ENCODE peak calls at places on chromosome 7, in four cellular contexts. Q is breast epithelium, Z is left lung, C is cardiac fibroblast. T is an unnamed sample.
A peak's percentile ranks its signal among the peaks of the same experiment; 100 is the strongest.

GRCh38 chr7:149723082-149723767 is 50.2 kb downstream of the ZNF467 start:
- DNase-seq in C (no peak), Q (no peak), Z (no peak), T (no peak)

GRCh38 chr7:6577369-6578113 is at the start of gene ZDHHC4:
- DNase-seq in Q (peak; percentile 53), Z (peak; percentile 90), C (peak; percentile 95), T (peak; percentile 94)

GRCh38 chr7:131897016-131897789 is 340.8 kb upstream of the PODXL start:
- DNase-seq in Q (no peak), Z (peak; percentile 45), C (peak; percentile 52), T (no peak)

GRCh38 chr7:90536449-90536848 is 59.7 kb upstream of the CDK14 start:
- DNase-seq in Z (no peak), C (no peak), Q (no peak), T (no peak)

GRCh38 chr7:3879337-3880054 is 578.4 kb downstream of the SDK1 start:
- DNase-seq in Q (no peak), C (no peak), Z (no peak), T (no peak)

GRCh38 chr7:137695942-137696341 is 150.8 kb downstream of the DGKI start:
- DNase-seq in Z (no peak), C (no peak), Q (no peak), T (no peak)

GRCh38 chr7:156612930-156613329 is 27.6 kb upstream of the RNF32 start:
- DNase-seq in Z (no peak), Q (no peak), C (no peak), T (peak; percentile 33)

GRCh38 chr7:132577206-132578049 is 1.2 kb upstream of the PLXNA4 start:
- DNase-seq in Z (peak; percentile 67), C (peak; percentile 89), Q (no peak), T (no peak)

GRCh38 chr7:113657603-113658002 is 261.2 kb downstream of the PPP1R3A start:
- DNase-seq in Q (no peak), C (no peak), Z (no peak), T (no peak)

GRCh38 chr7:129222064-129222463 is 2.8 kb upstream of the AHCYL2 start:
- DNase-seq in C (peak; percentile 56), Z (no peak), Q (no peak), T (no peak)

GRCh38 chr7:115914951-115915350 is 115.6 kb downstream of the TFEC start:
- DNase-seq in Q (no peak), Z (no peak), C (no peak), T (no peak)

GRCh38 chr7:23235688-23236280 is 10.8 kb upstream of the GPNMB start:
- DNase-seq in Q (peak; percentile 71), Z (no peak), C (peak; percentile 23), T (no peak)

GRCh38 chr7:99380032-99380822 is 5.7 kb downstream of the ARPC1B start:
- DNase-seq in Q (no peak), Z (peak; percentile 76), C (peak; percentile 74), T (peak; percentile 86)

GRCh38 chr7:171364-171904 is 20.9 kb upstream of the FAM20C start:
- DNase-seq in Q (no peak), C (no peak), Z (peak; percentile 26), T (no peak)

GRCh38 chr7:108132551-108133265 is 2.5 kb upstream of the LAMB4 start:
- DNase-seq in Z (no peak), Q (no peak), C (no peak), T (no peak)

GRCh38 chr7:155921804-155922506 is 109.7 kb upstream of the SHH start:
- DNase-seq in Z (peak; percentile 72), C (no peak), Q (peak; percentile 45), T (no peak)

GRCh38 chr7:24725554-24726260 is 31.6 kb downstream of the GSDME start:
- DNase-seq in C (no peak), Z (no peak), Q (peak; percentile 1), T (no peak)

GRCh38 chr7:141979611-141980010 is 6.0 kb upstream of the TAS2R38 start:
- DNase-seq in Z (no peak), C (no peak), Q (no peak), T (no peak)

GRCh38 chr7:151081170-151082101 is 827 bp upstream of the FASTK start:
- DNase-seq in Q (no peak), C (peak; percentile 34), Z (peak; percentile 32), T (no peak)

GRCh38 chr7:157238087-157238486 is 98.7 kb upstream of the DNAJB6 start:
- DNase-seq in Q (no peak), Z (no peak), C (no peak), T (no peak)

GRCh38 chr7:69374036-69374420 is 224.2 kb upstream of the AUTS2 start:
- DNase-seq in Z (no peak), C (peak; percentile 48), Q (no peak), T (no peak)

GRCh38 chr7:73896454-73896853 is 35.5 kb downstream of the TMEM270 start:
- DNase-seq in Z (no peak), C (no peak), Q (no peak), T (no peak)

GRCh38 chr7:116265881-116266280 is 55.5 kb downstream of the TES start:
- DNase-seq in C (no peak), Q (no peak), Z (no peak), T (no peak)

GRCh38 chr7:136923111-136923510 is 54.7 kb downstream of the CHRM2 start:
- DNase-seq in Z (no peak), C (peak; percentile 37), Q (no peak), T (no peak)

GRCh38 chr7:123649956-123650355 is 5.7 kb upstream of the LMOD2 start:
- DNase-seq in Q (no peak), C (peak; percentile 50), Z (no peak), T (no peak)

GRCh38 chr7:220151-220841 is 27.9 kb downstream of the FAM20C start:
- DNase-seq in Z (no peak), C (no peak), Q (no peak), T (no peak)

GRCh38 chr7:151133266-151133985 is 34.1 kb downstream of the GBX1 start:
- DNase-seq in C (no peak), Q (no peak), Z (no peak), T (no peak)

GRCh38 chr7:151867912-151868804 is 8.8 kb downstream of the PRKAG2 start:
- DNase-seq in Q (peak; percentile 34), C (no peak), Z (no peak), T (no peak)

GRCh38 chr7:99791021-99791420 is 7.0 kb upstream of the CYP3A4 start:
- DNase-seq in Z (no peak), Q (no peak), C (no peak), T (no peak)

GRCh38 chr7:16268821-16269768 is 152.2 kb downstream of the CRPPA start:
- DNase-seq in C (peak; percentile 37), Z (no peak), Q (no peak), T (no peak)

GRCh38 chr7:101378808-101379207 is 16.1 kb downstream of the COL26A1 start:
- DNase-seq in Q (peak; percentile 37), C (peak; percentile 40), Z (no peak), T (no peak)

GRCh38 chr7:111089822-111090426 is 1.0 kb upstream of the LRRN3 start:
- DNase-seq in Z (no peak), C (peak; percentile 68), Q (no peak), T (no peak)

DNA sequence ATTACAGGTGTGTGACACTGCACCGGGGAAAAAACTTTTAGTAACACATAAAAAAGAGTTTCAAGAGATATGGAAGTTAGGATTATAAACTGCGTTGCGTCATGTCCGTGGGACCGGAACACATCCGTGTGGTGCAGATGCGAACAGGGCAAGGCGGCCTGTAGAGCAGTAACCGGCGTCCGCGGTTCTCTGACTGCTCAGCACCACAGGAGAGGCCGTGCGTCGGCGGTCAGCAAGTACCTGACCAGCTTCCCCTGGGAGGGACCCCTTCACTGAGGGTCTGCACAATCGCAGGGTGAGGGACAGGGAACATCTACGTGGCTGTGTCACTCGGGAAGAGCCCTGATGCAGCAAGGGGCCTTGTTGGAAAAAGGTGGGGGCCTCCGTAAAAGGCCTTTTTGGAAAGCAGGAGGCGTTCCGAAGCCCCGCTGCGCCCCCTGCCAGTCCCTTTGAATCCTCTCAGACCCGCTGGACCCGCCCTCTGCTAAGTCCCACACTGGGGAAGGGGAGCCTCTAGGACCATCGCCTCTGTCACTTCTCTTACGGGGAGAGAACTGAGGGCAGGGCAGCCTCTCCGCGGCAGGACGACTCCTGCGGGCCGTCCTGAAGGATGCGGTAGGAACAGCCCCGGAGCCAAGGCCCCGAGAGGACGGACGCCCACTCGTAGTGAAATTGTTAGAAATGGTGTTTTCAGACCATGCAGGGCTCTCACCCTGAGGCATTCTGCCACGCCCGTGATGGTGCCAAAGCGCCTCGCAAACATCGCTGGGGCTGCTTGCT is 771.6 kb upstream of the COBL start:
- DNase-seq in C (no peak), Q (no peak), Z (no peak), T (no peak)
- TF ChIP-seq CTCF in C (no peak), Q (no peak), Z (no peak), T (no peak)

DNA sequence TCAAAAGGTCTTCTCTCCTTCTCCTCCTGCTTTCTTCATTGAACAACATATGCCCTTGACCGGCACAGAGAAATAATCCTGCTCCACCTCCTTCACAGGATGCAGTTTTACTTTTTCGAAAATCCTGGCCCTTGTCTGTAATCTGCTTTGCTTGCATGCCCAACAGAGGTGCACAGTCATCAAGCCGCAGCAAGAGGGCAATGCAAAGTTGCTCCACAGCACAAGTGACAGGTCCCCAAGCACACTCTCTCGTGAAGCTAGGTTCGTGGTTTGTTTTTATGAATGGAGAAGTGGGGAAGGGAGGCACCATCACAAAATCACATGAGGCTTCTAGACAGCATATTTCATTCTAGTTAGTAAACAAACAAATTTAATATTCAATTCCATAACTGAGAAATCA is 178.9 kb downstream of the TPK1 start:
- DNase-seq in C (no peak), Z (no peak), Q (no peak), T (no peak)
- TF ChIP-seq CTCF in C (no peak), Z (no peak), Q (no peak), T (no peak)

GRCh38 chr7:5232874-5233273 is 42.8 kb downstream of the WIPI2 start:
- DNase-seq in C (no peak), Q (no peak), Z (no peak), T (no peak)
- TF ChIP-seq CTCF in C (no peak), Q (no peak), Z (no peak), T (no peak)

GRCh38 chr7:103114576-103115008 is 34.3 kb downstream of the NAPEPLD start:
- DNase-seq in C (no peak), Z (no peak), Q (no peak), T (no peak)

GRCh38 chr7:103117016-103117415 is 31.9 kb downstream of the NAPEPLD start:
- DNase-seq in Q (no peak), C (no peak), Z (no peak), T (no peak)

GRCh38 chr7:103119791-103120291 is 29.1 kb downstream of the NAPEPLD start:
- DNase-seq in C (no peak), Z (no peak), Q (no peak), T (no peak)

GRCh38 chr7:103116511-103116910 is 32.4 kb downstream of the NAPEPLD start:
- DNase-seq in Z (no peak), C (no peak), Q (no peak), T (no peak)

DNA sequence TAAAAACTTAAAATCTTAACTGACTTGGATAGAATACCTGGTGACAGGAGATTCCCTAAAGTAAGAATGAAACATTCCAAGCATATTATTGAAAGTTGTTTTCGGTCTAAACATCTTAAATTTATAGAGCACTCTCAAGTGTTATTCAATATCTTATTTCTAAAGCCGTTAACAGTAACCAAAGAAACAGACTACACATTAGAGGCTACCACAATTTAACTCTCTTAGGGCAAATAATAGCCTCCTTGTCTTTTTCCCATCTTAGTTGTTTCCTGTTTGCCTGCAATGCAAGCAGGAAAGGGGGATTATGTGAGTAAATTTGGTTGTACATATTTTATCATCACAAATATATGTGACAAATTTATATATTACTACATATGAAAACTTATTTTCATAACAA is 31.4 kb downstream of the NAPEPLD start:
- DNase-seq in Q (no peak), Z (no peak), C (no peak), T (no peak)
- TF ChIP-seq CTCF in Q (no peak), Z (no peak), C (no peak), T (no peak)

GRCh38 chr7:2609001-2609411 is 22.8 kb upstream of the TTYH3 start:
- DNase-seq in Q (no peak), C (peak; percentile 57), Z (no peak), T (no peak)
- TF ChIP-seq CTCF in Q (no peak), C (peak; percentile 33), Z (peak; percentile 29), T (peak; percentile 47)